ENCODE peak calls at places on chromosomes 5 and 9, in ten cellular contexts. One of them, this sample, is unnamed.

GRCh38 chr5:37054391-37054790 is 177.8 kb downstream of the NIPBL start:
- DNase-seq in body of pancreas: no peak
- DNase-seq in HCT116: no peak
- DNase-seq in endothelial cell: no peak
- DNase-seq in neural crest cell: no peak
- DNase-seq in GM10248: no peak
- DNase-seq in glutamatergic neuron: no peak
- DNase-seq in hepatocyte: no peak
- DNase-seq in AG09319: no peak
- DNase-seq in type B pancreatic cell: no peak
- DNase-seq in this sample: no peak

GRCh38 chr9:22136446-22137140 is 127.5 kb upstream of the CDKN2B start:
- DNase-seq in neural crest cell: no peak
- DNase-seq in body of pancreas: no peak
- DNase-seq in type B pancreatic cell: no peak
- DNase-seq in hepatocyte: no peak
- DNase-seq in glutamatergic neuron: no peak
- DNase-seq in endothelial cell: no peak
- DNase-seq in AG09319: no peak
- DNase-seq in GM10248: no peak
- DNase-seq in HCT116: no peak
- DNase-seq in this sample: no peak

GRCh38 chr9:98329281-98329680 is 73.8 kb upstream of the TBC1D2 start:
- DNase-seq in AG09319: no peak
- DNase-seq in type B pancreatic cell: no peak
- DNase-seq in HCT116: no peak
- DNase-seq in neural crest cell: no peak
- DNase-seq in glutamatergic neuron: no peak
- DNase-seq in hepatocyte: no peak
- DNase-seq in body of pancreas: no peak
- DNase-seq in endothelial cell: no peak
- DNase-seq in GM10248: no peak
- DNase-seq in this sample: no peak

GRCh38 chr5:59709833-59710232 is 183.7 kb downstream of the PDE4D start:
- DNase-seq in glutamatergic neuron: no peak
- DNase-seq in AG09319: no peak
- DNase-seq in GM10248: no peak
- DNase-seq in body of pancreas: no peak
- DNase-seq in HCT116: no peak
- DNase-seq in endothelial cell: no peak
- DNase-seq in neural crest cell: no peak
- DNase-seq in type B pancreatic cell: no peak
- DNase-seq in hepatocyte: peak; percentile 24
- DNase-seq in this sample: no peak

GRCh38 chr5:126851441-126852103 is 74.6 kb downstream of the LMNB1 start:
- DNase-seq in HCT116: no peak
- DNase-seq in hepatocyte: no peak
- DNase-seq in GM10248: no peak
- DNase-seq in endothelial cell: no peak
- DNase-seq in neural crest cell: no peak
- DNase-seq in body of pancreas: no peak
- DNase-seq in glutamatergic neuron: no peak
- DNase-seq in type B pancreatic cell: no peak
- DNase-seq in AG09319: no peak
- DNase-seq in this sample: no peak

GRCh38 chr5:78888580-78889187 is 96.4 kb downstream of the ARSB start:
- DNase-seq in type B pancreatic cell: no peak
- DNase-seq in neural crest cell: no peak
- DNase-seq in GM10248: no peak
- DNase-seq in body of pancreas: no peak
- DNase-seq in hepatocyte: no peak
- DNase-seq in AG09319: no peak
- DNase-seq in endothelial cell: no peak
- DNase-seq in glutamatergic neuron: no peak
- DNase-seq in HCT116: no peak
- DNase-seq in this sample: no peak

GRCh38 chr9:78865757-78866156 is 568.8 kb downstream of the PSAT1 start:
- DNase-seq in hepatocyte: no peak
- DNase-seq in body of pancreas: no peak
- DNase-seq in glutamatergic neuron: no peak
- DNase-seq in AG09319: no peak
- DNase-seq in neural crest cell: no peak
- DNase-seq in type B pancreatic cell: no peak
- DNase-seq in GM10248: no peak
- DNase-seq in HCT116: no peak
- DNase-seq in endothelial cell: no peak
- DNase-seq in this sample: no peak

GRCh38 chr9:135488527-135488926 is 8.9 kb downstream of the PPP1R26 start:
- DNase-seq in neural crest cell: no peak
- DNase-seq in GM10248: no peak
- DNase-seq in endothelial cell: no peak
- DNase-seq in hepatocyte: no peak
- DNase-seq in HCT116: no peak
- DNase-seq in body of pancreas: no peak
- DNase-seq in glutamatergic neuron: peak; percentile 23
- DNase-seq in type B pancreatic cell: no peak
- DNase-seq in AG09319: no peak
- DNase-seq in this sample: no peak

GRCh38 chr9:90979614-90980013 is 178.0 kb downstream of the SYK start:
- DNase-seq in type B pancreatic cell: no peak
- DNase-seq in hepatocyte: no peak
- DNase-seq in HCT116: no peak
- DNase-seq in endothelial cell: no peak
- DNase-seq in glutamatergic neuron: no peak
- DNase-seq in AG09319: no peak
- DNase-seq in GM10248: no peak
- DNase-seq in body of pancreas: no peak
- DNase-seq in neural crest cell: no peak
- DNase-seq in this sample: no peak

GRCh38 chr5:143456952-143457547 is 53.6 kb upstream of the NR3C1 start:
- DNase-seq in hepatocyte: no peak
- DNase-seq in glutamatergic neuron: no peak
- DNase-seq in GM10248: no peak
- DNase-seq in type B pancreatic cell: no peak
- DNase-seq in HCT116: peak; percentile 0
- DNase-seq in body of pancreas: no peak
- DNase-seq in AG09319: no peak
- DNase-seq in neural crest cell: no peak
- DNase-seq in endothelial cell: no peak
- DNase-seq in this sample: no peak

GRCh38 chr5:134249469-134250379 is 23.9 kb upstream of the PPP2CA start:
- DNase-seq in neural crest cell: no peak
- DNase-seq in glutamatergic neuron: no peak
- DNase-seq in HCT116: no peak
- DNase-seq in AG09319: no peak
- DNase-seq in hepatocyte: no peak
- DNase-seq in endothelial cell: no peak
- DNase-seq in body of pancreas: no peak
- DNase-seq in GM10248: no peak
- DNase-seq in type B pancreatic cell: no peak
- DNase-seq in this sample: no peak

GRCh38 chr9:37425298-37425752 is 2.8 kb downstream of the GRHPR start:
- DNase-seq in AG09319: no peak
- DNase-seq in glutamatergic neuron: no peak
- DNase-seq in body of pancreas: no peak
- DNase-seq in type B pancreatic cell: no peak
- DNase-seq in HCT116: no peak
- DNase-seq in neural crest cell: no peak
- DNase-seq in GM10248: no peak
- DNase-seq in hepatocyte: no peak
- DNase-seq in endothelial cell: no peak
- DNase-seq in this sample: no peak

GRCh38 chr9:13520069-13520468 is 240.6 kb upstream of the MPDZ start:
- DNase-seq in AG09319: no peak
- DNase-seq in hepatocyte: no peak
- DNase-seq in glutamatergic neuron: no peak
- DNase-seq in neural crest cell: no peak
- DNase-seq in GM10248: no peak
- DNase-seq in body of pancreas: no peak
- DNase-seq in HCT116: no peak
- DNase-seq in endothelial cell: no peak
- DNase-seq in type B pancreatic cell: no peak
- DNase-seq in this sample: no peak

GRCh38 chr5:151483176-151483575 is 35.8 kb downstream of the SLC36A1 start:
- DNase-seq in HCT116: no peak
- DNase-seq in glutamatergic neuron: no peak
- DNase-seq in endothelial cell: no peak
- DNase-seq in type B pancreatic cell: no peak
- DNase-seq in neural crest cell: no peak
- DNase-seq in AG09319: no peak
- DNase-seq in body of pancreas: no peak
- DNase-seq in hepatocyte: no peak
- DNase-seq in GM10248: no peak
- DNase-seq in this sample: no peak

GRCh38 chr5:67244345-67244793 is 47.8 kb upstream of the CD180 start:
- DNase-seq in AG09319: no peak
- DNase-seq in type B pancreatic cell: no peak
- DNase-seq in body of pancreas: peak; percentile 50
- DNase-seq in GM10248: no peak
- DNase-seq in HCT116: no peak
- DNase-seq in hepatocyte: peak; percentile 42
- DNase-seq in endothelial cell: no peak
- DNase-seq in glutamatergic neuron: no peak
- DNase-seq in neural crest cell: no peak
- DNase-seq in this sample: no peak

GRCh38 chr9:99966720-99967119 is 60.3 kb downstream of the STX17 start:
- DNase-seq in glutamatergic neuron: no peak
- DNase-seq in GM10248: no peak
- DNase-seq in hepatocyte: peak; percentile 22
- DNase-seq in AG09319: no peak
- DNase-seq in HCT116: peak; percentile 76
- DNase-seq in type B pancreatic cell: no peak
- DNase-seq in endothelial cell: no peak
- DNase-seq in neural crest cell: no peak
- DNase-seq in body of pancreas: peak; percentile 31
- DNase-seq in this sample: no peak

GRCh38 chr5:56415356-56415765 is 182.2 kb upstream of the ANKRD55 start:
- DNase-seq in hepatocyte: peak; percentile 73
- DNase-seq in AG09319: peak; percentile 61
- DNase-seq in glutamatergic neuron: no peak
- DNase-seq in HCT116: no peak
- DNase-seq in endothelial cell: no peak
- DNase-seq in body of pancreas: no peak
- DNase-seq in neural crest cell: no peak
- DNase-seq in type B pancreatic cell: no peak
- DNase-seq in GM10248: peak; percentile 61
- DNase-seq in this sample: no peak

GRCh38 chr9:109252291-109252690 is 68.6 kb downstream of the EPB41L4B start:
- DNase-seq in AG09319: no peak
- DNase-seq in type B pancreatic cell: no peak
- DNase-seq in HCT116: no peak
- DNase-seq in GM10248: no peak
- DNase-seq in endothelial cell: no peak
- DNase-seq in hepatocyte: no peak
- DNase-seq in body of pancreas: peak; percentile 36
- DNase-seq in glutamatergic neuron: no peak
- DNase-seq in neural crest cell: no peak
- DNase-seq in this sample: no peak

GRCh38 chr5:17831279-17831678 is 197.0 kb downstream of the TAF11L14 start:
- DNase-seq in body of pancreas: no peak
- DNase-seq in GM10248: no peak
- DNase-seq in type B pancreatic cell: no peak
- DNase-seq in hepatocyte: peak; percentile 15
- DNase-seq in neural crest cell: no peak
- DNase-seq in endothelial cell: no peak
- DNase-seq in glutamatergic neuron: no peak
- DNase-seq in AG09319: no peak
- DNase-seq in HCT116: no peak
- DNase-seq in this sample: no peak
- TF ChIP-seq CTCF in body of pancreas: no peak
- TF ChIP-seq CTCF in GM10248: no peak
- TF ChIP-seq CTCF in type B pancreatic cell: no peak
- TF ChIP-seq CTCF in hepatocyte: no peak
- TF ChIP-seq CTCF in neural crest cell: no peak
- TF ChIP-seq CTCF in endothelial cell: no peak
- TF ChIP-seq CTCF in glutamatergic neuron: no peak
- TF ChIP-seq CTCF in AG09319: no peak
- TF ChIP-seq CTCF in HCT116: no peak
- TF ChIP-seq CTCF in this sample: no peak

GRCh38 chr9:138053321-138053868 is 175.8 kb downstream of the CACNA1B start:
- DNase-seq in type B pancreatic cell: peak; percentile 60
- DNase-seq in neural crest cell: no peak
- DNase-seq in GM10248: no peak
- DNase-seq in endothelial cell: no peak
- DNase-seq in body of pancreas: peak; percentile 6
- DNase-seq in hepatocyte: no peak
- DNase-seq in HCT116: peak; percentile 22
- DNase-seq in AG09319: no peak
- DNase-seq in glutamatergic neuron: no peak
- DNase-seq in this sample: no peak
- TF ChIP-seq CTCF in type B pancreatic cell: no peak
- TF ChIP-seq CTCF in neural crest cell: no peak
- TF ChIP-seq CTCF in GM10248: no peak
- TF ChIP-seq CTCF in endothelial cell: no peak
- TF ChIP-seq CTCF in body of pancreas: no peak
- TF ChIP-seq CTCF in hepatocyte: no peak
- TF ChIP-seq CTCF in HCT116: no peak
- TF ChIP-seq CTCF in AG09319: no peak
- TF ChIP-seq CTCF in glutamatergic neuron: no peak
- TF ChIP-seq CTCF in this sample: no peak

DNA sequence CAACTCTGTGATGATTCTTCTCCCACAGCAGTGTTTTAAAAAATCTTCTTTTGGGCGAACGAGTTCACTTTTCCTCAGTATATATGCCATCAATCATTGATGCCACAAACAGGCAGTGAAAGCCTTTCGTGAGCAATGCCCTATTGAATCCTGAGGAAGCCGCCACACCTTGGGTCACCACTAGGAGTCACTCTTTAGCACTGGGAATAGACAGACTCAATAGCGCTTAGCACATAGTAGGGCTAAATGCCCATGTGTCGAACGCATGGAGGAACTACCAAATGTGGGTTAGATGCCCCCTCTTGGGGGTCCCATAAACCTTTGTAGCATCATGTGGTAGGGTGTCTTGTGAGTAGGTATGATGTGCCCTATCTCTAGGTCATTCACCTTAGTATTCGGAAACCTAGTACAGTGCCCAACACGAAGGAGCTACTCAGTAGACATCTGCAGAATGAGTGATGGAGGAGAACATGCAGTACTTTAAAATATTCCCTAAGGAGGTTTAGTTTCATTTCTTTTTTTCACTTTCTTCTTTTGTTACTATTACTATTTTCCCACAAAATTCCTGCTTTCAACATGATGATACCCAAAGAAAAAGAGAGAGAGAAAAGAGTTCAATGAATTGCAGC is 603.7 kb downstream of the BNC2 start:
- DNase-seq in glutamatergic neuron: no peak
- DNase-seq in AG09319: no peak
- DNase-seq in endothelial cell: peak; percentile 31
- DNase-seq in neural crest cell: no peak
- DNase-seq in type B pancreatic cell: no peak
- DNase-seq in HCT116: no peak
- DNase-seq in body of pancreas: no peak
- DNase-seq in GM10248: no peak
- DNase-seq in hepatocyte: no peak
- DNase-seq in this sample: no peak
- TF ChIP-seq CTCF in glutamatergic neuron: peak; percentile 76
- TF ChIP-seq CTCF in AG09319: peak; percentile 56
- TF ChIP-seq CTCF in endothelial cell: peak; percentile 71
- TF ChIP-seq CTCF in neural crest cell: peak; percentile 59
- TF ChIP-seq CTCF in type B pancreatic cell: peak; percentile 69
- TF ChIP-seq CTCF in HCT116: peak; percentile 72
- TF ChIP-seq CTCF in body of pancreas: no peak
- TF ChIP-seq CTCF in GM10248: peak; percentile 23
- TF ChIP-seq CTCF in hepatocyte: peak; percentile 43
- TF ChIP-seq CTCF in this sample: peak; percentile 51

GRCh38 chr9:123434619-123435240 is 78.7 kb downstream of the CRB2 start:
- DNase-seq in AG09319: no peak
- DNase-seq in type B pancreatic cell: no peak
- DNase-seq in HCT116: no peak
- DNase-seq in body of pancreas: no peak
- DNase-seq in endothelial cell: peak; percentile 38
- DNase-seq in neural crest cell: no peak
- DNase-seq in hepatocyte: no peak
- DNase-seq in GM10248: no peak
- DNase-seq in glutamatergic neuron: peak; percentile 53
- DNase-seq in this sample: no peak
- TF ChIP-seq CTCF in AG09319: no peak
- TF ChIP-seq CTCF in type B pancreatic cell: peak; percentile 39
- TF ChIP-seq CTCF in HCT116: peak; percentile 31
- TF ChIP-seq CTCF in body of pancreas: no peak
- TF ChIP-seq CTCF in endothelial cell: no peak
- TF ChIP-seq CTCF in neural crest cell: peak; percentile 28
- TF ChIP-seq CTCF in hepatocyte: peak; percentile 13
- TF ChIP-seq CTCF in GM10248: no peak
- TF ChIP-seq CTCF in glutamatergic neuron: peak; percentile 17
- TF ChIP-seq CTCF in this sample: peak; percentile 29

This sample was measured in progenitor cell of endocrine pancreas.